ENCODE peak calls at places on chromosomes 13 and 19, in six cellular contexts. F, W, D, C, A and L are unnamed samples.

GRCh38 chr19:8363803-8364771 is at the start of gene ANGPTL4:
- DNase-seq in C (peak; percentile 94), A (peak; percentile 78), D (peak; percentile 66), F (peak; percentile 87), W (peak; percentile 71), L (peak; percentile 92)

GRCh38 chr19:33771308-33772101 is 25.2 kb upstream of the KCTD15 start:
- DNase-seq in A (peak; percentile 73), F (peak; percentile 80), W (no peak), C (peak; percentile 81), D (peak; percentile 79), L (no peak)

GRCh38 chr13:52447354-52447753 is 3.1 kb downstream of the VPS36 start:
- DNase-seq in D (no peak), F (no peak), C (no peak), A (no peak), W (no peak), L (no peak)

GRCh38 chr13:18948012-18948663 is 233.5 kb downstream of the TUBA3C start:
- DNase-seq in C (no peak), D (no peak), W (no peak), F (no peak), A (no peak), L (no peak)

GRCh38 chr13:93549326-93549855 is 322.8 kb downstream of the GPC6 start:
- DNase-seq in W (no peak), D (no peak), A (no peak), F (no peak), C (no peak), L (no peak)

GRCh38 chr13:36858285-36858684 is 39.3 kb downstream of the RFXAP start:
- DNase-seq in C (no peak), A (no peak), D (no peak), W (no peak), F (peak; percentile 53), L (no peak)

GRCh38 chr19:53812335-53812734 is 11.8 kb downstream of the NLRP12 start:
- DNase-seq in F (peak; percentile 36), D (no peak), A (no peak), W (no peak), C (no peak), L (no peak)

GRCh38 chr13:78714717-78715116 is 55.8 kb upstream of the OBI1 start:
- DNase-seq in D (no peak), A (no peak), F (no peak), C (no peak), W (no peak), L (no peak)

GRCh38 chr13:98048263-98048662 is 94.6 kb upstream of the FARP1 start:
- DNase-seq in F (no peak), D (no peak), A (no peak), W (no peak), C (no peak), L (no peak)

GRCh38 chr13:99506632-99507031 is 5.4 kb downstream of the TM9SF2 start:
- DNase-seq in A (no peak), C (no peak), D (no peak), W (no peak), F (no peak), L (no peak)

GRCh38 chr13:18954254-18954653 is 227.4 kb downstream of the TUBA3C start:
- DNase-seq in C (no peak), F (no peak), W (no peak), A (no peak), D (no peak), L (peak; percentile 60)

GRCh38 chr19:49613374-49613773 is 22.4 kb downstream of the PRR12 start:
- DNase-seq in F (peak; percentile 69), A (no peak), D (no peak), C (no peak), W (no peak), L (no peak)

GRCh38 chr13:72820156-72820897 is 38.4 kb downstream of the PIBF1 start:
- DNase-seq in C (no peak), D (no peak), W (no peak), A (no peak), F (no peak), L (no peak)

GRCh38 chr19:15915109-15915508 is 17.2 kb upstream of the CYP4F2 start:
- DNase-seq in A (no peak), W (no peak), C (no peak), F (no peak), D (no peak), L (no peak)

GRCh38 chr13:80339841-80340642 is 884 bp downstream of the SPRY2 start:
- DNase-seq in W (no peak), A (peak; percentile 68), D (peak; percentile 56), F (peak; percentile 29), C (peak; percentile 74), L (peak; percentile 74)

GRCh38 chr13:85738696-85739320 is 60.4 kb downstream of the SLITRK6 start:
- DNase-seq in C (no peak), D (no peak), F (no peak), A (no peak), W (no peak), L (no peak)

GRCh38 chr13:110271313-110271712 is 35.6 kb downstream of the COL4A1 start:
- DNase-seq in W (no peak), A (no peak), D (no peak), C (no peak), F (no peak), L (no peak)

GRCh38 chr13:97329331-97329730 is 104.6 kb upstream of the RAP2A start:
- DNase-seq in D (no peak), F (no peak), W (no peak), C (no peak), A (no peak), L (no peak)

GRCh38 chr13:66546534-66547379 is 683.4 kb downstream of the PCDH9 start:
- DNase-seq in C (no peak), D (no peak), F (no peak), W (no peak), A (no peak), L (no peak)

GRCh38 chr13:35716186-35716585 is 239.7 kb upstream of the MAB21L1 start:
- DNase-seq in W (no peak), F (no peak), D (no peak), A (no peak), C (peak; percentile 60), L (no peak)

GRCh38 chr19:21451187-21451586 is 54.2 kb upstream of the ZNF429 start:
- DNase-seq in F (no peak), D (no peak), C (no peak), A (no peak), W (no peak), L (no peak)

GRCh38 chr19:43504426-43505185 is at the start of gene PHLDB3:
- DNase-seq in F (no peak), W (no peak), D (peak; percentile 66), A (peak; percentile 60), C (peak; percentile 76), L (no peak)
- TF ChIP-seq EP300 in F (no peak), W (no peak), D (no peak), A (no peak), C (no peak), L (no peak)

GRCh38 chr19:2487780-2488330 is 11.9 kb downstream of the GADD45B start:
- DNase-seq in W (no peak), D (no peak), F (no peak), C (no peak), A (no peak), L (no peak)

GRCh38 chr19:2487090-2487489 is 11.2 kb downstream of the GADD45B start:
- DNase-seq in D (no peak), C (no peak), W (no peak), F (no peak), A (no peak), L (no peak)

GRCh38 chr19:2488405-2488941 is 12.5 kb downstream of the GADD45B start:
- DNase-seq in A (peak; percentile 73), W (no peak), F (no peak), D (no peak), C (no peak), L (no peak)

GRCh38 chr19:2490659-2491058 is 14.7 kb downstream of the GADD45B start:
- DNase-seq in F (no peak), W (no peak), A (no peak), D (no peak), C (no peak), L (no peak)

DNA sequence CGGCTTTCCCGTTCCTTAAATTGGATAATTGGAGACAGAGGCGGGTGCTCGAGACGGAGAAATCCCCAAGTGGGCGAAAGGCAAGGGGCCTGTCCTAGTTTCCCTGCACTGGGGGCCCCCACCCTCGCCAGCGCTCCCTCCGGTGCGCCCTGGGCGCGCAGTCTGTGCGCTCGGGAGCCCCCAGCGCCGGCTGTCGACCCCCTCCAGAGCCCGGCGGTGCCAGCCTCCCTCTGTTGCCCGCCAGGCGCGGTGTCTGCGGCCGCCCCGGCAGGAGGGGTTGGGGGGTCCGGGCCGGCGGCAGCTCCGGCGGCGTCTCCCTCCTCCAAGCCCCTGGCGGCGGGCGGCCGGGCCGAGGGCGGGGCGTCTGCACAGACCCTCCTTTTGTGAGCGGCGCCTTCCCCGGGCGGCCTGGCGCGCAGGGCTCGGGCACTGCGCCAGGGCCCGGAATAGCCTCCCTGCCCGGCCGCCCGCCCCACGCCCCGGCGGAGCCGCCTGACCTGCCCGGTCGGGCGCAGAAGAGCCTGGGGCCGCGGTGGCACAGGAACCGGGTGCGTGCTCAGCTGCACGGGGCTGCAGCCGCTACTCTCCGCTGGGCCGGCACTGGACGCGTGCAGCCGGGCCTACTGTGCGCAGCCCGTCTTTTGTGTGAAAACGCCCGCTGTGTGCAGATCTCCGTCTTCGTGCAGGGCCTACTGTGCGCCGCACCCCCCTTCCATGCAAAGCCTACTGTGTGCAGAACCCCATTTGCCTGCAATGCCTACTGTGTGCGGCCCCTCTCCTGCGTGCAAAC is 13.2 kb downstream of the GADD45B start:
- DNase-seq in C (no peak), D (peak; percentile 53), W (no peak), A (peak; percentile 73), F (peak; percentile 53), L (no peak)
- TF ChIP-seq EP300 in C (no peak), D (no peak), W (no peak), A (no peak), F (no peak), L (no peak)

DNA sequence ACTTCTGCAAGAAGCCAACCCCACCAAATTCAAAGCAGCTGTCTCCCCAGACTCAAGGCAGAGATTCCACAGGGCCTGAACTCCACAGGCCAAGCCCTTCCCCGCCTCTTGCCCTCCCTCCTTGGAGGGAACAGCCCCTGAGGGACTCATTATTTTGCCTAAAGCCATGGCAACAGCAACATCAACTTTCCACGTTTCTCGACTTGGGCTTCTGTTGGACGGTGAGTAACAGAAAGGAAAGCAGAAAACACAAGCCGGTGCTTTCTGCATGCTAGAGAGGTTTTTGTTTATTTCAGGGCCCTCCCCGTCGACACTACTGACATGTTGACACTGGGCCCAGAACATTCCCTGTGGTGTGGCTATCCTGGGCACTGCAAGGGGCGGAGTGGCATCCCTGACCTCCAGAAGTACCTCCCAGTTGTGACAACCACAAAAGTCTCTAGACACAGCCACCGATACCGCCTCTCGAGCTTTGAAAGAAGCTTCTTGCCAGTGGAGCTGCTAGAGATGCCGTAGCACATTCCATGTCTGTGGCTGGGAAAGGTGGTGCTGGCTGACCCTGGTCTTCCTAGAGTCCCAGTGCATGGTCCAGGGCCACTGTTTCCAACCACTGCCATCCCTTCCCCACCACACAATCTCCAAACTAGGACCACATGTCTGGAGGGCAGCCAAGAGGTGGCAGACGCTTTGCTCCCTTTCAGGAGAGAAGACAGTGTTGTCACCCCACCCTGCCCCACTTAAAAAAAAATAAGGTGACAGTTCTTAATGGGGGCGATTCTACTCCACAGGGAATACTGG is 12.8 kb downstream of the CAPS start:
- DNase-seq in D (peak; percentile 34), C (peak; percentile 90), A (peak; percentile 33), W (peak; percentile 47), F (no peak), L (no peak)
- TF ChIP-seq EP300 in D (no peak), C (no peak), A (no peak), W (peak; percentile 71), F (no peak), L (no peak)

DNA sequence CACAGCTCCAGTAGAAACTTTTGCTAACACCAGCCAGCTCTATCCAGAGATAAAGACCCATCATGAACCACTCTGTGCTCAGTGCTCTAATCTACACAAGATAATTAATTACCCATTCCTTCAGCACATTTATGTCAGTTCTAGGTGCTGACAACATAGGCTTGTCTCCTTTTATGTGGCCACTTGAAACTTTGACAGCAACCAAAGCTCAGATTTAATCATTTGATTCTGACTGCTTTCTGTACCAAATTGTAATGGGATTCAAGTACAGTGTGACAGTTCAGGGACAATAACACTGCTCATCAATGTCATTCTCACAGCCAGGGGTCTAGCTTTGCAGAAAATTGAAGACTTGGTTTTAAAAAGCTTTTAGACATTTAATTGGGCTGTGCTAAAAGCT is 266.6 kb downstream of the KCTD12 start:
- DNase-seq in C (no peak), F (no peak), D (no peak), W (no peak), A (no peak), L (no peak)
- TF ChIP-seq EP300 in C (no peak), F (no peak), D (no peak), W (no peak), A (no peak), L (no peak)